ENCODE peak calls at places on chromosomes 16 and 17, in ten cellular contexts. One of them, this sample, is unnamed.

GRCh38 chr17:42249681-42250446 is 26.3 kb downstream of the STAT5B start:
- DNase-seq in heart right ventricle: no peak
- DNase-seq in esophagus muscularis mucosa: no peak
- DNase-seq in activated B cell treated with CpG ODN at 0.5 μM for 24 hours: no peak
- DNase-seq in epithelial cell of esophagus: no peak
- DNase-seq in AG04449: no peak
- DNase-seq in retinal pigment epithelial cell: no peak
- DNase-seq in cardiac muscle cell: no peak
- DNase-seq in body of pancreas: no peak
- DNase-seq in bronchial epithelial cell: no peak
- DNase-seq in this sample: no peak

GRCh38 chr16:87048038-87048743 is 269.0 kb downstream of the C16orf95 start:
- DNase-seq in heart right ventricle: no peak
- DNase-seq in esophagus muscularis mucosa: no peak
- DNase-seq in activated B cell treated with CpG ODN at 0.5 μM for 24 hours: no peak
- DNase-seq in epithelial cell of esophagus: no peak
- DNase-seq in AG04449: no peak
- DNase-seq in retinal pigment epithelial cell: no peak
- DNase-seq in cardiac muscle cell: no peak
- DNase-seq in body of pancreas: no peak
- DNase-seq in bronchial epithelial cell: no peak
- DNase-seq in this sample: no peak

GRCh38 chr16:1012135-1012534 is 30.6 kb downstream of the SOX8 start:
- DNase-seq in heart right ventricle: no peak
- DNase-seq in esophagus muscularis mucosa: no peak
- DNase-seq in activated B cell treated with CpG ODN at 0.5 μM for 24 hours: no peak
- DNase-seq in epithelial cell of esophagus: no peak
- DNase-seq in AG04449: no peak
- DNase-seq in retinal pigment epithelial cell: no peak
- DNase-seq in cardiac muscle cell: no peak
- DNase-seq in body of pancreas: no peak
- DNase-seq in bronchial epithelial cell: no peak
- DNase-seq in this sample: no peak

GRCh38 chr16:86079185-86079885 is 180.4 kb downstream of the IRF8 start:
- DNase-seq in heart right ventricle: no peak
- DNase-seq in esophagus muscularis mucosa: no peak
- DNase-seq in activated B cell treated with CpG ODN at 0.5 μM for 24 hours: peak
- DNase-seq in epithelial cell of esophagus: no peak
- DNase-seq in AG04449: no peak
- DNase-seq in retinal pigment epithelial cell: no peak
- DNase-seq in cardiac muscle cell: no peak
- DNase-seq in body of pancreas: peak
- DNase-seq in bronchial epithelial cell: no peak
- DNase-seq in this sample: no peak

GRCh38 chr17:81253358-81254131 is 14.4 kb downstream of the NDUFAF8 start:
- DNase-seq in heart right ventricle: peak
- DNase-seq in esophagus muscularis mucosa: no peak
- DNase-seq in activated B cell treated with CpG ODN at 0.5 μM for 24 hours: peak
- DNase-seq in epithelial cell of esophagus: peak
- DNase-seq in AG04449: no peak
- DNase-seq in retinal pigment epithelial cell: no peak
- DNase-seq in cardiac muscle cell: peak
- DNase-seq in body of pancreas: peak
- DNase-seq in bronchial epithelial cell: peak
- DNase-seq in this sample: peak

GRCh38 chr17:56000411-56000810 is 152.9 kb upstream of the ANKFN1 start:
- DNase-seq in heart right ventricle: no peak
- DNase-seq in esophagus muscularis mucosa: no peak
- DNase-seq in activated B cell treated with CpG ODN at 0.5 μM for 24 hours: no peak
- DNase-seq in epithelial cell of esophagus: no peak
- DNase-seq in AG04449: no peak
- DNase-seq in retinal pigment epithelial cell: no peak
- DNase-seq in cardiac muscle cell: no peak
- DNase-seq in body of pancreas: no peak
- DNase-seq in bronchial epithelial cell: no peak
- DNase-seq in this sample: no peak

GRCh38 chr17:70577456-70577855 is 408.1 kb downstream of the KCNJ2 start:
- DNase-seq in heart right ventricle: no peak
- DNase-seq in esophagus muscularis mucosa: no peak
- DNase-seq in activated B cell treated with CpG ODN at 0.5 μM for 24 hours: no peak
- DNase-seq in epithelial cell of esophagus: no peak
- DNase-seq in AG04449: no peak
- DNase-seq in retinal pigment epithelial cell: no peak
- DNase-seq in cardiac muscle cell: no peak
- DNase-seq in body of pancreas: no peak
- DNase-seq in bronchial epithelial cell: no peak
- DNase-seq in this sample: no peak

GRCh38 chr16:50315346-50315997 is 49.1 kb downstream of the ADCY7 start:
- DNase-seq in heart right ventricle: no peak
- DNase-seq in esophagus muscularis mucosa: peak
- DNase-seq in activated B cell treated with CpG ODN at 0.5 μM for 24 hours: peak
- DNase-seq in epithelial cell of esophagus: no peak
- DNase-seq in AG04449: no peak
- DNase-seq in retinal pigment epithelial cell: no peak
- DNase-seq in cardiac muscle cell: no peak
- DNase-seq in body of pancreas: no peak
- DNase-seq in bronchial epithelial cell: no peak
- DNase-seq in this sample: no peak

DNA sequence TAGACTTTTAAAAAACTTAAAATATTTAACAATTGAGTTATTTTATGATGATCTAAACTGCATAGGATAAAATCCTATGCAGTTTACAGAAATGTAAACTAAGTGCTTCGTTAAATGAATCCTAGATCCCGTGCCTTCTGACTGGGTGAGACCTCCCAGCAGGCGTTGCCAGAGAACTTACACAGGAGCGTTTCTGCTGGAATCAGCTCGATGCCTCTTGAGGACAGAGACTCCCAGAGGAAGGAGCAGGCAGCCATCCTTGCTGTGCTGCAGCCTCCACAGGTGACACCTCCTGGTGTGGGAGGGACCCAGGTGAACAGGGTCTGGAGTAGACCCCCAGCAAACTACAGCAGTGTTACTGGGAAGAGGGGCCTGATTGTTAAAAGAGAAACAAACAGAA is 160.4 kb downstream of the WWOX start:
- DNase-seq in heart right ventricle: no peak
- DNase-seq in esophagus muscularis mucosa: no peak
- DNase-seq in activated B cell treated with CpG ODN at 0.5 μM for 24 hours: no peak
- DNase-seq in epithelial cell of esophagus: no peak
- DNase-seq in AG04449: no peak
- DNase-seq in retinal pigment epithelial cell: no peak
- DNase-seq in cardiac muscle cell: no peak
- DNase-seq in body of pancreas: no peak
- DNase-seq in bronchial epithelial cell: no peak
- DNase-seq in this sample: no peak
- TF ChIP-seq CTCF in heart right ventricle: no peak
- TF ChIP-seq CTCF in esophagus muscularis mucosa: no peak
- TF ChIP-seq CTCF in activated B cell treated with CpG ODN at 0.5 μM for 24 hours: no peak
- TF ChIP-seq CTCF in epithelial cell of esophagus: no peak
- TF ChIP-seq CTCF in AG04449: no peak
- TF ChIP-seq CTCF in retinal pigment epithelial cell: no peak
- TF ChIP-seq CTCF in cardiac muscle cell: no peak
- TF ChIP-seq CTCF in body of pancreas: no peak
- TF ChIP-seq CTCF in bronchial epithelial cell: no peak
- TF ChIP-seq CTCF in this sample: no peak

GRCh38 chr17:48860034-48860433 is 29.2 kb downstream of the CALCOCO2 start:
- DNase-seq in heart right ventricle: no peak
- DNase-seq in esophagus muscularis mucosa: no peak
- DNase-seq in activated B cell treated with CpG ODN at 0.5 μM for 24 hours: no peak
- DNase-seq in epithelial cell of esophagus: no peak
- DNase-seq in AG04449: no peak
- DNase-seq in retinal pigment epithelial cell: no peak
- DNase-seq in cardiac muscle cell: no peak
- DNase-seq in body of pancreas: no peak
- DNase-seq in bronchial epithelial cell: no peak
- DNase-seq in this sample: no peak
- TF ChIP-seq CTCF in heart right ventricle: no peak
- TF ChIP-seq CTCF in esophagus muscularis mucosa: peak
- TF ChIP-seq CTCF in activated B cell treated with CpG ODN at 0.5 μM for 24 hours: no peak
- TF ChIP-seq CTCF in epithelial cell of esophagus: peak
- TF ChIP-seq CTCF in AG04449: no peak
- TF ChIP-seq CTCF in retinal pigment epithelial cell: peak
- TF ChIP-seq CTCF in cardiac muscle cell: no peak
- TF ChIP-seq CTCF in body of pancreas: no peak
- TF ChIP-seq CTCF in bronchial epithelial cell: peak
- TF ChIP-seq CTCF in this sample: no peak

DNA sequence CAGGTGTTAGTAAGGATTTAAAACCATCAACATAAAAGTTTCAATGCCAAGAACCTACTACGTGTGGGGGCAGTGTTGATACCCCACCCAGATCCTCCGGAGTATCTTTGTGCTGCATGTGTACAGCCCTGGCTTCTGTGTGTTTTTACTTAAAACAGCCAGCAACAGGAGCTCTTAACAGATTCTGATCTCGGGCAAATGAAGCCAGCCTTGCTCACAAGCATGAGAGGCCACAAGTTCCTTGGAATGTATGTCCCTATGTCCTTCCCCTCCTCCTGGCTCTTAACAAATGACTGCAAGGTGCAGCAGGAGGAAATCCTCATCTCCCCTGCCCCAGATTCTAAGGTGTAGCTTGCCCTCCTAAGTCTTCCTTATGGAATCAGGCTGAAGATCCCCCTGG is 139.4 kb upstream of the NUDT7 start:
- DNase-seq in heart right ventricle: no peak
- DNase-seq in esophagus muscularis mucosa: no peak
- DNase-seq in activated B cell treated with CpG ODN at 0.5 μM for 24 hours: no peak
- DNase-seq in epithelial cell of esophagus: no peak
- DNase-seq in AG04449: no peak
- DNase-seq in retinal pigment epithelial cell: no peak
- DNase-seq in cardiac muscle cell: no peak
- DNase-seq in body of pancreas: no peak
- DNase-seq in bronchial epithelial cell: no peak
- DNase-seq in this sample: no peak
- TF ChIP-seq CTCF in heart right ventricle: no peak
- TF ChIP-seq CTCF in esophagus muscularis mucosa: no peak
- TF ChIP-seq CTCF in activated B cell treated with CpG ODN at 0.5 μM for 24 hours: no peak
- TF ChIP-seq CTCF in epithelial cell of esophagus: no peak
- TF ChIP-seq CTCF in AG04449: no peak
- TF ChIP-seq CTCF in retinal pigment epithelial cell: no peak
- TF ChIP-seq CTCF in cardiac muscle cell: no peak
- TF ChIP-seq CTCF in body of pancreas: no peak
- TF ChIP-seq CTCF in bronchial epithelial cell: no peak
- TF ChIP-seq CTCF in this sample: no peak

GRCh38 chr17:18951941-18952842 is at the start of gene SLC5A10:
- DNase-seq in heart right ventricle: no peak
- DNase-seq in esophagus muscularis mucosa: no peak
- DNase-seq in activated B cell treated with CpG ODN at 0.5 μM for 24 hours: no peak
- DNase-seq in epithelial cell of esophagus: no peak
- DNase-seq in AG04449: no peak
- DNase-seq in retinal pigment epithelial cell: no peak
- DNase-seq in cardiac muscle cell: no peak
- DNase-seq in body of pancreas: no peak
- DNase-seq in bronchial epithelial cell: no peak
- DNase-seq in this sample: no peak
- TF ChIP-seq CTCF in heart right ventricle: no peak
- TF ChIP-seq CTCF in esophagus muscularis mucosa: no peak
- TF ChIP-seq CTCF in activated B cell treated with CpG ODN at 0.5 μM for 24 hours: no peak
- TF ChIP-seq CTCF in epithelial cell of esophagus: peak
- TF ChIP-seq CTCF in AG04449: peak
- TF ChIP-seq CTCF in retinal pigment epithelial cell: peak
- TF ChIP-seq CTCF in cardiac muscle cell: peak
- TF ChIP-seq CTCF in body of pancreas: no peak
- TF ChIP-seq CTCF in bronchial epithelial cell: peak
- TF ChIP-seq CTCF in this sample: no peak

GRCh38 chr17:44968225-44969143 is at the start of gene C1QL1:
- DNase-seq in heart right ventricle: peak
- DNase-seq in esophagus muscularis mucosa: peak
- DNase-seq in activated B cell treated with CpG ODN at 0.5 μM for 24 hours: peak
- DNase-seq in epithelial cell of esophagus: peak
- DNase-seq in AG04449: no peak
- DNase-seq in retinal pigment epithelial cell: peak
- DNase-seq in cardiac muscle cell: peak
- DNase-seq in body of pancreas: peak
- DNase-seq in bronchial epithelial cell: peak
- DNase-seq in this sample: peak
- TF ChIP-seq CTCF in heart right ventricle: no peak
- TF ChIP-seq CTCF in esophagus muscularis mucosa: peak
- TF ChIP-seq CTCF in activated B cell treated with CpG ODN at 0.5 μM for 24 hours: no peak
- TF ChIP-seq CTCF in epithelial cell of esophagus: no peak
- TF ChIP-seq CTCF in AG04449: peak
- TF ChIP-seq CTCF in retinal pigment epithelial cell: peak
- TF ChIP-seq CTCF in cardiac muscle cell: peak
- TF ChIP-seq CTCF in body of pancreas: peak
- TF ChIP-seq CTCF in bronchial epithelial cell: peak
- TF ChIP-seq CTCF in this sample: no peak

GRCh38 chr17:39339272-39339671 is 62.2 kb downstream of the FBXL20 start:
- DNase-seq in heart right ventricle: no peak
- DNase-seq in esophagus muscularis mucosa: no peak
- DNase-seq in activated B cell treated with CpG ODN at 0.5 μM for 24 hours: no peak
- DNase-seq in epithelial cell of esophagus: no peak
- DNase-seq in AG04449: no peak
- DNase-seq in retinal pigment epithelial cell: no peak
- DNase-seq in cardiac muscle cell: peak
- DNase-seq in body of pancreas: no peak
- DNase-seq in bronchial epithelial cell: no peak
- DNase-seq in this sample: no peak

DNA sequence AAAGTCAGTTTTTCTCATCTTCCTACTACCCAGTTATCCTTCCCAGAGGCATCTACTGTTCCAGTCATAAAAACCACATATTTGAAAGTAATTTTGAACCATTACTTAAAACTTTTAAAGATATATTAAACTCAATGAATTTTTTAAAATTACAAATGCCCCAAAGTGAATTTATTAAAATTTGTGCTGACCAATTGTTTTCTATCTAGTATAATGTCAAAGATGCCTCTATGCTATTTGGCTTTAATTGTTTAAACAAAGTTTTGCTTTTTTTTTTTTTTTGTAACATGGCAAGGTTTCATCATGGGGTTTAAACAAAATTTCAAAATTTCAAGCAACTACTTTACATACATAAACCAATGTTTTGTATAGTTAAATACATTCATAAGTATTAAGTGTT is 60.7 kb downstream of the FBXL20 start:
- DNase-seq in heart right ventricle: no peak
- DNase-seq in esophagus muscularis mucosa: no peak
- DNase-seq in activated B cell treated with CpG ODN at 0.5 μM for 24 hours: no peak
- DNase-seq in epithelial cell of esophagus: no peak
- DNase-seq in AG04449: no peak
- DNase-seq in retinal pigment epithelial cell: no peak
- DNase-seq in cardiac muscle cell: no peak
- DNase-seq in body of pancreas: no peak
- DNase-seq in bronchial epithelial cell: no peak
- DNase-seq in this sample: no peak
- TF ChIP-seq CTCF in heart right ventricle: no peak
- TF ChIP-seq CTCF in esophagus muscularis mucosa: no peak
- TF ChIP-seq CTCF in activated B cell treated with CpG ODN at 0.5 μM for 24 hours: no peak
- TF ChIP-seq CTCF in epithelial cell of esophagus: no peak
- TF ChIP-seq CTCF in AG04449: no peak
- TF ChIP-seq CTCF in retinal pigment epithelial cell: no peak
- TF ChIP-seq CTCF in cardiac muscle cell: no peak
- TF ChIP-seq CTCF in body of pancreas: no peak
- TF ChIP-seq CTCF in bronchial epithelial cell: no peak
- TF ChIP-seq CTCF in this sample: no peak

GRCh38 chr16:13510425-13511151 is 409.4 kb upstream of the ERCC4 start:
- DNase-seq in heart right ventricle: no peak
- DNase-seq in esophagus muscularis mucosa: no peak
- DNase-seq in activated B cell treated with CpG ODN at 0.5 μM for 24 hours: no peak
- DNase-seq in epithelial cell of esophagus: no peak
- DNase-seq in AG04449: no peak
- DNase-seq in retinal pigment epithelial cell: no peak
- DNase-seq in cardiac muscle cell: no peak
- DNase-seq in body of pancreas: no peak
- DNase-seq in bronchial epithelial cell: no peak
- DNase-seq in this sample: no peak
- TF ChIP-seq CTCF in heart right ventricle: no peak
- TF ChIP-seq CTCF in esophagus muscularis mucosa: peak
- TF ChIP-seq CTCF in activated B cell treated with CpG ODN at 0.5 μM for 24 hours: no peak
- TF ChIP-seq CTCF in epithelial cell of esophagus: peak
- TF ChIP-seq CTCF in AG04449: no peak
- TF ChIP-seq CTCF in retinal pigment epithelial cell: peak
- TF ChIP-seq CTCF in cardiac muscle cell: no peak
- TF ChIP-seq CTCF in body of pancreas: no peak
- TF ChIP-seq CTCF in bronchial epithelial cell: no peak
- TF ChIP-seq CTCF in this sample: no peak